ENCODE peak calls at places on chromosomes 1 and 21, in nine cellular contexts. D, C, P, B, X, E, T, G and S are unnamed samples.

GRCh38 chr1:193846881-193847280 is 660.5 kb upstream of the B3GALT2 start:
- DNase-seq in P (no peak), G (peak), B (no peak), E (no peak), D (no peak), X (no peak), T (no peak), C (no peak), S (no peak)

GRCh38 chr1:159828176-159828575 is 1.5 kb downstream of the SLAMF8 start:
- DNase-seq in T (no peak), P (no peak), D (no peak), C (no peak), E (no peak), B (no peak), G (no peak), X (no peak), S (no peak)

GRCh38 chr1:80171101-80171500 is 1164.6 kb upstream of the ADGRL4 start:
- DNase-seq in G (no peak), T (no peak), P (no peak), E (no peak), B (no peak), X (no peak), D (no peak), C (no peak), S (no peak)

GRCh38 chr1:224170748-224171478 is 12.1 kb upstream of the DEGS1 start:
- DNase-seq in D (no peak), B (peak), E (no peak), X (no peak), T (no peak), G (no peak), C (peak), P (peak), S (no peak)

GRCh38 chr1:62263006-62263812 is 56.0 kb downstream of the KANK4 start:
- DNase-seq in B (no peak), P (no peak), E (no peak), T (no peak), G (no peak), D (no peak), C (no peak), X (no peak), S (no peak)

GRCh38 chr1:180157576-180158057 is 2.9 kb downstream of the QSOX1 start:
- DNase-seq in B (no peak), T (peak), G (peak), C (peak), D (no peak), P (no peak), X (no peak), E (no peak), S (no peak)

GRCh38 chr1:24294228-24294672 is 24.9 kb upstream of the GRHL3 start:
- DNase-seq in X (no peak), E (no peak), T (no peak), D (no peak), B (no peak), G (no peak), C (no peak), P (no peak), S (no peak)

GRCh38 chr21:40620386-40621145 is 226.4 kb downstream of the DSCAM start:
- DNase-seq in P (no peak), D (no peak), E (no peak), T (no peak), B (no peak), X (no peak), G (no peak), C (no peak), S (no peak)

GRCh38 chr1:156151093-156151688 is 2.2 kb upstream of the SEMA4A start:
- DNase-seq in P (no peak), E (no peak), C (no peak), X (no peak), B (no peak), T (no peak), G (no peak), D (no peak), S (no peak)

GRCh38 chr1:56967900-56968832 is 2.4 kb upstream of the C8B start:
- DNase-seq in G (no peak), X (peak), E (no peak), C (no peak), T (no peak), D (no peak), P (peak), B (peak), S (peak)

GRCh38 chr1:172177849-172178248 is 242.6 kb upstream of the C1orf105 start:
- DNase-seq in C (no peak), X (no peak), E (no peak), T (no peak), B (no peak), P (no peak), G (no peak), D (no peak), S (no peak)

GRCh38 chr1:224541901-224542610 is 74.1 kb upstream of the CNIH3 start:
- DNase-seq in X (no peak), D (no peak), E (no peak), T (no peak), G (no peak), C (no peak), P (no peak), B (no peak), S (no peak)